ENCODE peak calls at places on chromosomes 11 and 22, in eight cellular contexts. C is left cardiac atrium, A is H9, V is NCI-H345, E is HCT116, W is AG09309, J is ACHN, D is GM13976. Y is an unnamed sample.

GRCh38 chr11:120354779-120355178 is 18.6 kb downstream of the ARHGEF12 start:
- DNase-seq in C (no peak), A (no peak), V (no peak), E (no peak), W (no peak), J (no peak), D (no peak), Y (no peak)

GRCh38 chr22:49583341-49583740 is 244.3 kb downstream of the BRD1 start:
- DNase-seq in C (no peak), A (no peak), V (no peak), E (no peak), W (no peak), J (no peak), D (no peak), Y (no peak)

GRCh38 chr11:134347441-134347840 is 15.7 kb downstream of the GLB1L2 start:
- DNase-seq in C (no peak), A (peak), V (no peak), E (no peak), W (no peak), J (no peak), D (no peak), Y (no peak)

GRCh38 chr22:30861131-30861530 is 107.4 kb downstream of the MORC2 start:
- DNase-seq in C (no peak), A (peak), V (no peak), E (no peak), W (no peak), J (no peak), D (no peak), Y (no peak)

GRCh38 chr11:1199689-1200610 is 22.9 kb upstream of the MUC5B start:
- DNase-seq in C (peak), A (peak), V (no peak), E (no peak), W (no peak), J (no peak), D (no peak), Y (no peak)

GRCh38 chr22:49961601-49962011 is 1.0 kb downstream of the PIM3 start:
- DNase-seq in C (no peak), A (peak), V (no peak), E (no peak), W (no peak), J (no peak), D (no peak), Y (no peak)

GRCh38 chr11:19421134-19421533 is 180.4 kb upstream of the E2F8 start:
- DNase-seq in C (no peak), A (no peak), V (no peak), E (no peak), W (no peak), J (no peak), D (no peak), Y (no peak)

GRCh38 chr11:111676878-111677585 is 74.8 kb downstream of the SIK2 start:
- DNase-seq in C (no peak), A (no peak), V (no peak), E (peak), W (no peak), J (peak), D (no peak), Y (no peak)

GRCh38 chr11:111352235-111352746 is 26.8 kb downstream of the POU2AF1 start:
- DNase-seq in C (no peak), A (no peak), V (no peak), E (no peak), W (no peak), J (no peak), D (no peak), Y (no peak)

GRCh38 chr11:18754308-18754707 is 28.3 kb upstream of the IGSF22 start:
- DNase-seq in C (no peak), A (no peak), V (no peak), E (no peak), W (no peak), J (peak), D (no peak), Y (no peak)

GRCh38 chr22:30435674-30436126 is 10.1 kb downstream of the MTFP1 start:
- DNase-seq in C (peak), A (no peak), V (no peak), E (peak), W (no peak), J (no peak), D (peak), Y (no peak)

GRCh38 chr11:113162590-113162961 is 151.8 kb upstream of the TTC12 start:
- DNase-seq in C (no peak), A (no peak), V (no peak), E (no peak), W (no peak), J (no peak), D (no peak), Y (no peak)

GRCh38 chr22:46450931-46451660 is 86.3 kb downstream of the CELSR1 start:
- DNase-seq in C (no peak), A (no peak), V (no peak), E (no peak), W (no peak), J (no peak), D (no peak), Y (no peak)

Y was measured in AG09319.